ENCODE peak calls at places on chromosomes 1 and 21, in seven cellular contexts. D is CD8-positive, alpha-beta T cell; K is GM23248; T is fibroblast of pulmonary artery; V is thoracic aorta; N is fibroblast of lung; Q is adrenal gland. Z is an unnamed sample.

GRCh38 chr1:109996476-109996875 is 11.9 kb downstream of the AHCYL1 start:
- DNase-seq in Q (no peak), V (no peak), T (peak), N (peak), D (no peak), K (peak), Z (no peak)

GRCh38 chr1:98556521-98557158 is 104.9 kb upstream of the SNX7 start:
- DNase-seq in K (peak), T (peak), D (no peak), V (no peak), Q (no peak), N (peak), Z (peak)

GRCh38 chr21:38789275-38789674 is 16.5 kb upstream of the ETS2 start:
- DNase-seq in Q (no peak), V (no peak), N (no peak), T (no peak), D (no peak), K (no peak), Z (no peak)

GRCh38 chr1:107941123-107941522 is 23.9 kb downstream of the VAV3 start:
- DNase-seq in T (peak), K (peak), N (no peak), V (no peak), D (no peak), Q (peak), Z (no peak)

GRCh38 chr1:192463661-192464060 is 111.9 kb upstream of the RGS1 start:
- DNase-seq in T (no peak), D (no peak), V (no peak), Q (no peak), N (no peak), K (no peak), Z (no peak)

GRCh38 chr1:1510912-1511532 is 940 bp upstream of the ATAD3A start:
- DNase-seq in D (no peak), T (no peak), Q (no peak), V (no peak), N (no peak), K (peak), Z (peak)

GRCh38 chr1:5720484-5720883 is 271.7 kb downstream of the NPHP4 start:
- DNase-seq in Q (peak), N (no peak), V (no peak), D (no peak), K (no peak), T (no peak), Z (no peak)

GRCh38 chr1:110050602-110051261 is 16.3 kb downstream of the STRIP1 start:
- DNase-seq in N (no peak), T (peak), V (no peak), Q (no peak), K (peak), D (no peak), Z (no peak)

GRCh38 chr1:234956821-234957329 is 171.8 kb downstream of the TOMM20 start:
- DNase-seq in Q (peak), V (no peak), K (no peak), N (no peak), D (no peak), T (no peak), Z (no peak)

GRCh38 chr1:109626682-109627408 is 7.2 kb downstream of the AMPD2 start:
- DNase-seq in Q (no peak), T (no peak), K (no peak), V (no peak), D (no peak), N (no peak), Z (no peak)

GRCh38 chr1:78045850-78046778 is at the start of gene GIPC2:
- DNase-seq in T (peak), K (peak), V (no peak), D (peak), N (peak), Q (peak), Z (no peak)

GRCh38 chr1:216749219-216749618 is 26.0 kb upstream of the ESRRG start:
- DNase-seq in T (no peak), N (no peak), V (no peak), Q (no peak), D (no peak), K (no peak), Z (no peak)

GRCh38 chr1:52037402-52037814 is 3.8 kb upstream of the KTI12 start:
- DNase-seq in N (peak), T (peak), V (no peak), D (no peak), K (no peak), Q (no peak), Z (no peak)

GRCh38 chr1:228377664-228378452 is 28.8 kb downstream of the TRIM11 start:
- DNase-seq in V (no peak), N (no peak), K (no peak), D (no peak), T (no peak), Q (no peak), Z (no peak)

GRCh38 chr1:230236301-230236700 is 169.3 kb downstream of the GALNT2 start:
- DNase-seq in T (no peak), N (no peak), D (no peak), V (no peak), K (no peak), Q (no peak), Z (no peak)

GRCh38 chr1:107935396-107936064 is 29.4 kb downstream of the VAV3 start:
- DNase-seq in N (no peak), T (no peak), Q (no peak), V (no peak), K (peak), D (no peak), Z (peak)

GRCh38 chr1:98523256-98523655 is 138.3 kb upstream of the SNX7 start:
- DNase-seq in K (no peak), Q (no peak), T (no peak), D (no peak), N (no peak), V (no peak), Z (no peak)

GRCh38 chr1:41678141-41678878 is 193.8 kb upstream of the EDN2 start:
- DNase-seq in N (peak), K (peak), V (no peak), Q (no peak), T (peak), D (no peak), Z (peak)

GRCh38 chr1:183370399-183371058 is 47.7 kb downstream of the NMNAT2 start:
- DNase-seq in T (no peak), N (no peak), D (no peak), K (no peak), V (no peak), Q (no peak), Z (no peak)

GRCh38 chr1:210747890-210748289 is 386.1 kb downstream of the KCNH1 start:
- DNase-seq in T (no peak), K (no peak), Q (no peak), V (no peak), D (no peak), N (no peak), Z (no peak)

GRCh38 chr1:151287767-151288500 is 5.8 kb downstream of the ZNF687 start:
- DNase-seq in K (no peak), V (no peak), D (no peak), T (no peak), N (no peak), Q (no peak), Z (no peak)

GRCh38 chr1:234863596-234863995 is 253.6 kb upstream of the IRF2BP2 start:
- DNase-seq in Q (peak), T (peak), D (no peak), K (peak), N (peak), V (no peak), Z (no peak)

GRCh38 chr1:66271216-66271903 is 262.6 kb upstream of the SGIP1 start:
- DNase-seq in V (peak), T (peak), D (peak), N (peak), Q (peak), K (peak), Z (no peak)

GRCh38 chr1:58763214-58763613 is 20.6 kb downstream of the JUN start:
- DNase-seq in T (peak), D (no peak), Q (no peak), V (no peak), N (peak), K (peak), Z (no peak)

GRCh38 chr1:235019456-235019855 is 109.2 kb downstream of the TOMM20 start:
- DNase-seq in D (no peak), Q (no peak), N (no peak), V (no peak), K (peak), T (no peak), Z (no peak)

GRCh38 chr1:24910210-24910609 is 19.9 kb downstream of the RUNX3 start:
- DNase-seq in K (no peak), D (no peak), V (no peak), N (no peak), T (no peak), Q (no peak), Z (no peak)

GRCh38 chr1:107365874-107366273 is 225.0 kb downstream of the NTNG1 start:
- DNase-seq in K (no peak), D (no peak), N (no peak), V (no peak), T (no peak), Q (no peak), Z (no peak)

GRCh38 chr1:91718877-91719276 is 167.1 kb downstream of the TGFBR3 start:
- DNase-seq in V (no peak), Q (no peak), N (no peak), D (no peak), T (no peak), K (no peak), Z (no peak)

DNA sequence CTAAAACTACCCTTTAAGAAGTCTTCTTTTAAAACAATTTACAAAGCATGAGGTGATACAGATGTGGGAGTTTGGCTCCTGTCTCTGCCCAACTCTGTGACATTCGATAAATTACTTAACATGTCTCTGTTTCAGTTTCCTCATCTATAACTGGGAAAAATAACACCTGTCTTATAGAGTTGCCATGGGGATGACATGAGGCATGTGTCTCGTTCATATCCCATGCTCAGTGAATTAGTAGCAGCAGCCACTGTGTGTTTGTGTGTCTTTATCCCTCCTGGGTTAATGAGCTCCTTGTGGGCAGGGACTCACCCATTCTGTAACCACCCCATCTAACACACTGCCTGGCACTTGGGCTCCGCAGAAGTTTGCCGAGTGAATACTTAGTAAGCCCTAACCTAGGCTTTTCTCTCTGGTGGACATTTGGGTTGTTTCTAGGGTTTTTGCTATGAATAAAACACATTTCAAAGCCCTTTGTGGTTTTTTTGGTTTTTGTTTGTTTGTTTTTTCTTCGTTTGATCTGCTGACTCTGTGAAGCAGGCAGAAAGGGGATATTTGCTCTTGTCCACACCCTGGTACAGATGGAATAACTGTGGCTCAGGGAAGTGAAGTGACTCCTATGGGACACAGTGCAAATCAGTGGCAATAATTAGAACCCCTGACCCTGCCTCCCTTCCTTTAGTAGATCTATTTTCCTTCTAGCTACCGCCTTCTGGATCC is 797 bp upstream of the KCNJ9 start:
- DNase-seq in Q (no peak), N (no peak), T (no peak), V (no peak), K (no peak), D (no peak), Z (no peak)
- H3K4me3 ChIP-seq in Q (no peak), N (no peak), T (no peak), V (no peak), K (no peak), D (no peak), Z (no peak)

GRCh38 chr1:54290443-54291184 is 90.6 kb downstream of the MRPL37 start:
- DNase-seq in V (peak), Q (no peak), D (no peak), K (peak), T (peak), N (peak), Z (peak)
- H3K4me3 ChIP-seq in V (no peak), Q (no peak), D (no peak), K (no peak), T (no peak), N (no peak), Z (no peak)

GRCh38 chr1:206557636-206558473 is 50.5 kb downstream of the RASSF5 start:
- DNase-seq in N (no peak), D (peak), V (no peak), Q (no peak), T (no peak), K (no peak), Z (no peak)

GRCh38 chr1:206558794-206559660 is 51.7 kb downstream of the RASSF5 start:
- DNase-seq in T (no peak), N (no peak), Q (no peak), V (no peak), K (no peak), D (no peak), Z (no peak)

GRCh38 chr1:206560021-206560716 is 52.1 kb downstream of the EIF2D start:
- DNase-seq in K (no peak), V (no peak), D (no peak), Q (peak), T (peak), N (no peak), Z (no peak)

GRCh38 chr1:206556748-206557635 is 49.7 kb downstream of the RASSF5 start:
- DNase-seq in T (peak), N (peak), D (peak), V (peak), Q (peak), K (peak), Z (peak)

GRCh38 chr1:206559661-206559995 is 52.3 kb downstream of the RASSF5 start:
- DNase-seq in D (no peak), T (no peak), K (no peak), V (no peak), Q (peak), N (no peak), Z (no peak)
- H3K4me3 ChIP-seq in D (peak), T (no peak), K (no peak), V (peak), Q (peak), N (no peak), Z (peak)

GRCh38 chr21:35651166-35651565 is 409.2 kb downstream of the SETD4 start:
- DNase-seq in K (no peak), Q (no peak), T (no peak), N (no peak), V (no peak), D (no peak), Z (no peak)

GRCh38 chr21:35652196-35652595 is 408.1 kb downstream of the SETD4 start:
- DNase-seq in D (no peak), K (no peak), T (no peak), Q (no peak), N (no peak), V (no peak), Z (no peak)

GRCh38 chr21:35646606-35647005 is 413.7 kb downstream of the SETD4 start:
- DNase-seq in Q (no peak), K (peak), V (no peak), D (no peak), T (no peak), N (no peak), Z (no peak)

GRCh38 chr21:35648512-35648911 is 411.8 kb downstream of the SETD4 start:
- DNase-seq in Q (no peak), D (no peak), T (no peak), N (no peak), V (no peak), K (no peak), Z (no peak)

DNA sequence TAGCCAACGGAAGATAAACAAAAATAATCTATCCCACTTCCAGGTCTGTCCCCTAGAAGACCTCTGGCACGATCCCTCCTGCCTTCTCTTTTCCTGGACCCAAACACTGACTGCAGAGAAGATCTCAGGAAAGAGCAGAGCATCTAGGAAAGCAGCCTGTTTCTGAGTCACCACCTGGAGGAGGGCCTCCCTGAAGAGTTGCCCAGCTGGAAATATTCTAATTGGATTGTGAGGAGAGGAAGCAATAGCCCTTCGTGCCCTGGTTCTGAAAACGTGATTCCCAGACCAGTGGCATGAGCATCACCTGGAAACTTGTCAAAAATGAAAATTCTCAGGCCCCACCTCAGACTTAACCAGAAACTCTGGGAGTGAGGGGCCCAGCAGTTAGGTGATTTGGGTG is 411.1 kb downstream of the SETD4 start:
- DNase-seq in Q (no peak), D (no peak), K (peak), T (peak), N (peak), V (no peak), Z (no peak)
- H3K4me3 ChIP-seq in Q (no peak), D (no peak), K (peak), T (no peak), N (no peak), V (no peak), Z (no peak)

DNA sequence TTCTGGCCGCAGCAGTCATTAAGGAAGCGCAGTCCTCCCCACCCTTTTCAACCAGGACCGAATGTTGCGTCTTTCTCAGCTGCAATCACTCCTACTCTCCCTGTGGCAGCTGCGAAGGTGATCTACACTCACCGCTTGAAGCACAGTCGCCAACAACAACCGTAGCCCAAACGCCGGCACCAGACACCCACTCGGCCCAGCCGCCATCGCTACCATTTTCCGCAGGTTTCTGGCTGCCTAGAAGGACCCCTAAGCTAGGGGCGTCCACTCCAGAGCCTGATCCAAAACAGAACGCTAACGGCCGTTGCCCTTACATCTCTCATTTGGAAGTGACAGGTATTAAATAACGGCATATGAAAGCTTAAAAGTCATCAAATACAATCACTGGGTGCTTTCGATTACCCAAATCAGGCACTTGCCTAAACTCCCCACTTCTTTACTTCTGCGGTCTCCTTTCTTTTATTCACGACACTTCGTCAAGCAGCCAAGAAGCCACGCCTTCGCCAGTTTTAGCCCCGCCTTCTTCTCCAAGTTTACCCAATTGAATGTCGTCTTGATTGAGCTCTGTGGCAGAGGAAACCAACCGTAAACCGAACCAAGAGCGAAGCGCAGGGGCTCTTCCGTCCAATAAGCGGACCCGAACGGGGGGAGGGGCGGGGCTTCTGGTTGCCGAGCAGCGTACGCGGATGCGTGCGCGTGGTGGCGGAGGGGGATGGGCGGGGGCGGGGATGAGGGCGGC is at the start of gene SELENOF:
- DNase-seq in V (peak), D (peak), Q (peak), N (peak), T (peak), K (peak), Z (peak)
- H3K4me3 ChIP-seq in V (peak), D (peak), Q (peak), N (peak), T (peak), K (peak), Z (peak)

DNA sequence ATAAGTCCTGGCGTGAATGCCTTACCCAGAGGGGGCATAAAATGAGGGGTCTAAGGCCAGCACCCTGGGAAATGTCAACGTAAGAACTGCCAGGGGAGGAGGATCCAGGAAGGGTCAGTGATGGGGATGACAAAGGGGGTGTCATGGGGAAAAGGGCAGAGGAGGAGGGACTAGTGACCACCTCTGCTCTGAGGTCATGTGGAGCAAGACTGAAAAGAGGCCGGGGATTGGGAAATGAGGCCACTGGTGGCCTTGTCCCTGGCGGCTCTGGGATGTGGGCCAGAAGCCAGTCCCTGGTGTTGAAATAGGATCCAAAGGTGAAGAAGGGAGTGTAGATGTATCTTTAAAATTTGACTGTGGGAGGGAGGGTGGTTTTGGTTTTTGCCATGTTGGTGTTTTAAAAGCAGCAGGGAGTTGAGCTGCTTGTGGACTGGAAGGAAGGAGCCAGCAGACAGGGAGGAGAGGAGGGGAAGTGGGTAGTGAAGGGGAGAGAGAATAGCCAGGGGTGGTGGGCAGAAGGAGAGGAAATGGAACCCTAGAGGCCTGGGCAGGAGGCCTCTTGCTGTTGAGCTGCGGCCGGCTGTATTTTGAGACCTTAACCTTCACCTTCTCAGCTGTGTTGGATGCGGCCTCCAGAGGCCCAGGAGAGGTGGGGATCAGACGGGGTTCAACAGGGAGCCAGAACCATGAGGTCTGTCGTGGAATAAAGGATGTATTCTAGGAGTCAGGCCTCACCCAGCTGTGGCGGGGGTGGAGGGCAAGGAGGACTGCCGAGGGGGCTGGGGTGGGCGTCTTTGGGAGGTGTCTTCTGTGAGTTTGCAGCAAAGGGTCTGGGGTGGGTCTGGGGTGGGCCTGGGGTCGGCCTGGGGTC is 92.5 kb downstream of the DHRS3 start:
- DNase-seq in V (no peak), N (no peak), T (peak), D (no peak), Q (peak), K (no peak), Z (no peak)
- H3K4me3 ChIP-seq in V (no peak), N (no peak), T (no peak), D (no peak), Q (no peak), K (no peak), Z (no peak)

Z was measured in Jurkat, Clone E6-1.